ENCODE peak calls at places on chromosomes 6 and 20, in ten cellular contexts. J is T-helper 9 cell; T is CD8-positive, alpha-beta T cell; P is HTR-8/SVneo; R is GM12891; C is T-helper 17 cell; H is activated T-cell treated with anti-CD3 and anti-CD28 coated beads for 48 hours; Q is astrocyte of the spinal cord; U is mesendoderm; E is right lobe of liver. X is an unnamed sample.

GRCh38 chr6:36201612-36202011 is 5.1 kb downstream of the BRPF3 start:
- DNase-seq in Q (no peak), R (no peak), U (no peak), J (no peak), C (no peak), H (no peak), T (no peak), E (no peak), P (no peak), X (no peak)

GRCh38 chr20:24059174-24059573 is 70.6 kb upstream of the GGTLC1 start:
- DNase-seq in U (no peak), P (no peak), C (no peak), E (no peak), R (no peak), T (no peak), J (no peak), Q (no peak), H (no peak), X (no peak)

GRCh38 chr6:31007694-31008093 is 2.6 kb upstream of the MUC22 start:
- DNase-seq in J (no peak), H (no peak), Q (peak; percentile 84), T (no peak), U (no peak), R (no peak), E (no peak), P (peak; percentile 87), C (no peak), X (no peak)

GRCh38 chr20:32918296-32918695 is 59.6 kb downstream of the EFCAB8 start:
- DNase-seq in J (no peak), P (no peak), T (no peak), H (no peak), U (no peak), E (no peak), Q (no peak), C (no peak), R (no peak), X (no peak)

GRCh38 chr20:37903317-37904007 is 535 bp downstream of the VSTM2L start:
- DNase-seq in P (no peak), U (no peak), J (no peak), T (no peak), C (no peak), H (no peak), E (no peak), Q (no peak), R (no peak), X (no peak)

GRCh38 chr20:3781153-3781910 is at the start of gene SPEF1:
- DNase-seq in R (peak; percentile 81), T (peak; percentile 38), Q (peak; percentile 90), H (no peak), C (no peak), J (no peak), E (peak; percentile 87), P (peak; percentile 96), U (peak; percentile 99), X (peak; percentile 84)

GRCh38 chr20:36881888-36882287 is 6.0 kb downstream of the TLDC2 start:
- DNase-seq in T (no peak), P (no peak), U (no peak), R (no peak), E (no peak), C (no peak), Q (no peak), J (no peak), H (no peak), X (no peak)

GRCh38 chr20:17026346-17026745 is 200.5 kb upstream of the PCSK2 start:
- DNase-seq in C (no peak), R (no peak), J (no peak), H (no peak), Q (no peak), T (no peak), U (no peak), E (no peak), P (no peak), X (no peak)

GRCh38 chr6:57262901-57263694 is 41.0 kb upstream of the RAB23 start:
- DNase-seq in P (no peak), T (no peak), C (no peak), Q (peak; percentile 98), R (no peak), H (no peak), J (no peak), U (no peak), E (no peak), X (no peak)

GRCh38 chr6:116663308-116663707 is 5.3 kb downstream of the ZUP1 start:
- DNase-seq in C (no peak), J (no peak), R (no peak), P (no peak), H (no peak), T (no peak), E (no peak), Q (no peak), U (no peak), X (no peak)

GRCh38 chr6:147201885-147202515 is 2.2 kb upstream of the STXBP5 start:
- DNase-seq in E (no peak), T (no peak), P (peak; percentile 51), U (peak; percentile 74), J (no peak), H (no peak), C (no peak), Q (peak; percentile 60), R (no peak), X (no peak)